ENCODE peak calls at places on chromosome 4, in nine cellular contexts. One of them, this sample, is unnamed.

GRCh38 chr4:4480205-4480604 is 61.6 kb downstream of the STX18 start:
- DNase-seq in astrocyte: no peak
- DNase-seq in fibroblast of lung: peak; percentile 16
- DNase-seq in neural progenitor cell: no peak
- DNase-seq in PC-3: no peak
- DNase-seq in keratinocyte: no peak
- DNase-seq in HepG2: no peak
- DNase-seq in osteoblast: no peak
- DNase-seq in neuronal stem cell: no peak
- DNase-seq in this sample: no peak

GRCh38 chr4:157014621-157015591 is 43.3 kb upstream of the PDGFC start:
- DNase-seq in PC-3: peak; percentile 69
- DNase-seq in HepG2: no peak
- DNase-seq in astrocyte: peak; percentile 97
- DNase-seq in osteoblast: peak; percentile 61
- DNase-seq in fibroblast of lung: peak; percentile 98
- DNase-seq in neural progenitor cell: peak; percentile 51
- DNase-seq in keratinocyte: no peak
- DNase-seq in neuronal stem cell: no peak
- DNase-seq in this sample: peak; percentile 7

GRCh38 chr4:865572-865971 is 39.6 kb upstream of the CPLX1 start:
- DNase-seq in HepG2: no peak
- DNase-seq in astrocyte: no peak
- DNase-seq in osteoblast: no peak
- DNase-seq in neuronal stem cell: no peak
- DNase-seq in fibroblast of lung: no peak
- DNase-seq in PC-3: no peak
- DNase-seq in keratinocyte: no peak
- DNase-seq in neural progenitor cell: no peak
- DNase-seq in this sample: no peak

GRCh38 chr4:109683621-109684253 is 19.5 kb downstream of the CASP6 start:
- DNase-seq in keratinocyte: no peak
- DNase-seq in fibroblast of lung: no peak
- DNase-seq in astrocyte: no peak
- DNase-seq in neuronal stem cell: no peak
- DNase-seq in neural progenitor cell: no peak
- DNase-seq in osteoblast: no peak
- DNase-seq in HepG2: no peak
- DNase-seq in PC-3: no peak
- DNase-seq in this sample: no peak

GRCh38 chr4:153527690-153528089 is 61.5 kb downstream of the TMEM131L start:
- DNase-seq in PC-3: no peak
- DNase-seq in fibroblast of lung: no peak
- DNase-seq in astrocyte: no peak
- DNase-seq in HepG2: no peak
- DNase-seq in keratinocyte: no peak
- DNase-seq in neural progenitor cell: no peak
- DNase-seq in osteoblast: no peak
- DNase-seq in neuronal stem cell: no peak
- DNase-seq in this sample: no peak

GRCh38 chr4:67717586-67717985 is 16.6 kb upstream of the UBA6 start:
- DNase-seq in fibroblast of lung: no peak
- DNase-seq in osteoblast: no peak
- DNase-seq in keratinocyte: no peak
- DNase-seq in neuronal stem cell: no peak
- DNase-seq in HepG2: no peak
- DNase-seq in PC-3: no peak
- DNase-seq in astrocyte: no peak
- DNase-seq in neural progenitor cell: no peak
- DNase-seq in this sample: no peak

GRCh38 chr4:19300213-19300612 is 951.5 kb upstream of the SLIT2 start:
- DNase-seq in neuronal stem cell: no peak
- DNase-seq in HepG2: no peak
- DNase-seq in PC-3: peak; percentile 16
- DNase-seq in keratinocyte: no peak
- DNase-seq in neural progenitor cell: no peak
- DNase-seq in osteoblast: no peak
- DNase-seq in astrocyte: peak; percentile 61
- DNase-seq in fibroblast of lung: peak; percentile 65
- DNase-seq in this sample: no peak

GRCh38 chr4:49063670-49064069 is 77.6 kb downstream of the CWH43 start:
- DNase-seq in osteoblast: no peak
- DNase-seq in astrocyte: no peak
- DNase-seq in neural progenitor cell: no peak
- DNase-seq in neuronal stem cell: no peak
- DNase-seq in fibroblast of lung: no peak
- DNase-seq in HepG2: no peak
- DNase-seq in keratinocyte: no peak
- DNase-seq in PC-3: no peak
- DNase-seq in this sample: no peak

GRCh38 chr4:26424143-26424542 is 66.1 kb downstream of the CCKAR start:
- DNase-seq in PC-3: no peak
- DNase-seq in keratinocyte: no peak
- DNase-seq in neural progenitor cell: no peak
- DNase-seq in astrocyte: peak; percentile 12
- DNase-seq in osteoblast: no peak
- DNase-seq in neuronal stem cell: no peak
- DNase-seq in HepG2: no peak
- DNase-seq in fibroblast of lung: peak; percentile 44
- DNase-seq in this sample: no peak

GRCh38 chr4:100095729-100096595 is 94.3 kb downstream of the DDIT4L start:
- DNase-seq in astrocyte: peak; percentile 60
- DNase-seq in keratinocyte: no peak
- DNase-seq in HepG2: peak; percentile 54
- DNase-seq in osteoblast: peak; percentile 60
- DNase-seq in neuronal stem cell: peak; percentile 31
- DNase-seq in fibroblast of lung: peak; percentile 73
- DNase-seq in neural progenitor cell: peak; percentile 77
- DNase-seq in PC-3: peak; percentile 74
- DNase-seq in this sample: peak; percentile 84

GRCh38 chr4:150501019-150501727 is 80.8 kb upstream of the MAB21L2 start:
- DNase-seq in PC-3: peak; percentile 69
- DNase-seq in fibroblast of lung: peak; percentile 82
- DNase-seq in astrocyte: peak; percentile 80
- DNase-seq in HepG2: no peak
- DNase-seq in neural progenitor cell: no peak
- DNase-seq in osteoblast: peak; percentile 87
- DNase-seq in neuronal stem cell: no peak
- DNase-seq in keratinocyte: peak; percentile 41
- DNase-seq in this sample: no peak

GRCh38 chr4:129064717-129065116 is 28.6 kb downstream of the SCLT1 start:
- DNase-seq in osteoblast: peak; percentile 18
- DNase-seq in astrocyte: peak; percentile 73
- DNase-seq in PC-3: peak; percentile 75
- DNase-seq in neural progenitor cell: no peak
- DNase-seq in fibroblast of lung: peak; percentile 76
- DNase-seq in neuronal stem cell: no peak
- DNase-seq in HepG2: no peak
- DNase-seq in keratinocyte: no peak
- DNase-seq in this sample: no peak

GRCh38 chr4:156784970-156785369 is 186.6 kb downstream of the PDGFC start:
- DNase-seq in HepG2: no peak
- DNase-seq in fibroblast of lung: no peak
- DNase-seq in keratinocyte: no peak
- DNase-seq in astrocyte: no peak
- DNase-seq in osteoblast: no peak
- DNase-seq in neuronal stem cell: no peak
- DNase-seq in PC-3: peak; percentile 53
- DNase-seq in neural progenitor cell: no peak
- DNase-seq in this sample: no peak

GRCh38 chr4:70613893-70614572 is 14.5 kb upstream of the ENAM start:
- DNase-seq in keratinocyte: no peak
- DNase-seq in HepG2: no peak
- DNase-seq in fibroblast of lung: no peak
- DNase-seq in astrocyte: no peak
- DNase-seq in osteoblast: no peak
- DNase-seq in neural progenitor cell: no peak
- DNase-seq in neuronal stem cell: no peak
- DNase-seq in PC-3: no peak
- DNase-seq in this sample: no peak

GRCh38 chr4:89660444-89660843 is 176.5 kb downstream of the SNCA start:
- DNase-seq in neuronal stem cell: no peak
- DNase-seq in fibroblast of lung: no peak
- DNase-seq in osteoblast: no peak
- DNase-seq in astrocyte: no peak
- DNase-seq in PC-3: no peak
- DNase-seq in neural progenitor cell: no peak
- DNase-seq in HepG2: no peak
- DNase-seq in keratinocyte: no peak
- DNase-seq in this sample: no peak

GRCh38 chr4:38668203-38668602 is 4.2 kb downstream of the KLF3 start:
- DNase-seq in osteoblast: peak; percentile 10
- DNase-seq in neuronal stem cell: no peak
- DNase-seq in astrocyte: no peak
- DNase-seq in neural progenitor cell: no peak
- DNase-seq in fibroblast of lung: no peak
- DNase-seq in HepG2: no peak
- DNase-seq in keratinocyte: no peak
- DNase-seq in PC-3: no peak
- DNase-seq in this sample: no peak

GRCh38 chr4:119286377-119287002 is 35.4 kb downstream of the FABP2 start:
- DNase-seq in neural progenitor cell: peak; percentile 38
- DNase-seq in neuronal stem cell: peak; percentile 2
- DNase-seq in keratinocyte: no peak
- DNase-seq in fibroblast of lung: peak; percentile 76
- DNase-seq in astrocyte: peak; percentile 66
- DNase-seq in HepG2: peak; percentile 32
- DNase-seq in PC-3: peak; percentile 62
- DNase-seq in osteoblast: peak; percentile 73
- DNase-seq in this sample: peak; percentile 64

GRCh38 chr4:108152980-108153379 is 15.8 kb downstream of the LEF1 start:
- DNase-seq in neural progenitor cell: no peak
- DNase-seq in astrocyte: no peak
- DNase-seq in HepG2: no peak
- DNase-seq in osteoblast: no peak
- DNase-seq in neuronal stem cell: no peak
- DNase-seq in PC-3: no peak
- DNase-seq in fibroblast of lung: no peak
- DNase-seq in keratinocyte: no peak
- DNase-seq in this sample: no peak

GRCh38 chr4:48752256-48752655 is 27.8 kb downstream of the FRYL start:
- DNase-seq in PC-3: no peak
- DNase-seq in HepG2: no peak
- DNase-seq in keratinocyte: no peak
- DNase-seq in fibroblast of lung: no peak
- DNase-seq in neuronal stem cell: no peak
- DNase-seq in neural progenitor cell: no peak
- DNase-seq in astrocyte: no peak
- DNase-seq in osteoblast: no peak
- DNase-seq in this sample: no peak

GRCh38 chr4:128596844-128597243 is 212.7 kb upstream of the JADE1 start:
- DNase-seq in osteoblast: no peak
- DNase-seq in PC-3: no peak
- DNase-seq in fibroblast of lung: no peak
- DNase-seq in HepG2: peak; percentile 20
- DNase-seq in neural progenitor cell: no peak
- DNase-seq in keratinocyte: no peak
- DNase-seq in neuronal stem cell: no peak
- DNase-seq in astrocyte: no peak
- DNase-seq in this sample: no peak

GRCh38 chr4:109375778-109376414 is 57.7 kb upstream of the SEC24B start:
- DNase-seq in osteoblast: no peak
- DNase-seq in keratinocyte: no peak
- DNase-seq in fibroblast of lung: no peak
- DNase-seq in HepG2: no peak
- DNase-seq in PC-3: no peak
- DNase-seq in neuronal stem cell: no peak
- DNase-seq in neural progenitor cell: no peak
- DNase-seq in astrocyte: no peak
- DNase-seq in this sample: no peak

GRCh38 chr4:97013309-97014106 is 1129.8 kb downstream of the STPG2 start:
- DNase-seq in osteoblast: no peak
- DNase-seq in astrocyte: no peak
- DNase-seq in neural progenitor cell: no peak
- DNase-seq in fibroblast of lung: no peak
- DNase-seq in PC-3: no peak
- DNase-seq in HepG2: no peak
- DNase-seq in keratinocyte: no peak
- DNase-seq in neuronal stem cell: no peak
- DNase-seq in this sample: peak; percentile 22
- H2AFZ ChIP-seq in osteoblast: no peak overlapping the region
- H2AFZ ChIP-seq in astrocyte: no peak overlapping the region
- H2AFZ ChIP-seq in neural progenitor cell: peak overlapping the region; percentile 1
- H2AFZ ChIP-seq in fibroblast of lung: no peak overlapping the region
- H2AFZ ChIP-seq in PC-3: no peak overlapping the region
- H2AFZ ChIP-seq in HepG2: no peak overlapping the region
- H2AFZ ChIP-seq in keratinocyte: no peak overlapping the region
- H2AFZ ChIP-seq in neuronal stem cell: no peak overlapping the region
- H2AFZ ChIP-seq in this sample: no peak overlapping the region

DNA sequence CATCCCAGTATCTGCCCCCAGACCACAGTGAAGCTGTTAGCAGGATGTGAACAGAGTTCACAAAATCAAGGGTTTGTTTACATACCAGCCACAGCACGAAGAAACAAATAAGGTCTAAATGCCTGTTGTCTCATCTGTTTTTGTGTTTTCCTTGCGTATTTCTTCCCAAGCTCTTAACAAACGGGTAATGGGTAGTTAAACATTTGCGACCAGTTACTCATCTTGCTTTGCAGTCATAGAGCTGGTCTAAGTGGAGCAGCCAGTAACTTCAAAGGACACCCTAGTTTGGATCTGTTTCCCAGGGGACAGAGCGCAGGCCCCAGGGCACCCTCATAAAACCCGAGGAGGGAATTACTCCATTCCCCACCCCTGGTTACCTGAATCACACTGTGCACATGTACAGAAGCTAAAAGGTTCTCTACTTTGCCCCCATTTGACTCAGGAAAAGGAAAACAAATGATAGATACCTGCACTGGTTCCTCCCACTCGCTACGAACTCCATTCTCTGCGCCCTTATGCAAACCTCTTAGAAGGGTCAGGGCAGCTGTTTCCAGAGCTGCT is 68.8 kb downstream of the MAML3 start:
- DNase-seq in fibroblast of lung: no peak
- DNase-seq in PC-3: peak; percentile 80
- DNase-seq in osteoblast: no peak
- DNase-seq in keratinocyte: no peak
- DNase-seq in neuronal stem cell: no peak
- DNase-seq in HepG2: no peak
- DNase-seq in astrocyte: no peak
- DNase-seq in neural progenitor cell: no peak
- DNase-seq in this sample: peak; percentile 56
- H3K4me3 ChIP-seq in fibroblast of lung: no peak overlapping the region
- H3K4me3 ChIP-seq in PC-3: peak overlapping the region; percentile 54
- H3K4me3 ChIP-seq in osteoblast: no peak overlapping the region
- H3K4me3 ChIP-seq in keratinocyte: no peak overlapping the region
- H3K4me3 ChIP-seq in neuronal stem cell: no peak overlapping the region
- H3K4me3 ChIP-seq in HepG2: no peak overlapping the region
- H3K4me3 ChIP-seq in astrocyte: no peak overlapping the region
- H3K4me3 ChIP-seq in neural progenitor cell: no peak overlapping the region
- H3K4me3 ChIP-seq in this sample: no peak overlapping the region

GRCh38 chr4:63106600-63106999 is 1302.7 kb downstream of the TECRL start:
- DNase-seq in PC-3: no peak
- DNase-seq in neural progenitor cell: no peak
- DNase-seq in HepG2: no peak
- DNase-seq in fibroblast of lung: no peak
- DNase-seq in keratinocyte: no peak
- DNase-seq in osteoblast: no peak
- DNase-seq in astrocyte: no peak
- DNase-seq in neuronal stem cell: no peak
- DNase-seq in this sample: no peak
- H2AFZ ChIP-seq in PC-3: no peak overlapping the region
- H2AFZ ChIP-seq in neural progenitor cell: no peak overlapping the region
- H2AFZ ChIP-seq in HepG2: no peak overlapping the region
- H2AFZ ChIP-seq in fibroblast of lung: no peak overlapping the region
- H2AFZ ChIP-seq in keratinocyte: no peak overlapping the region
- H2AFZ ChIP-seq in osteoblast: no peak overlapping the region
- H2AFZ ChIP-seq in astrocyte: no peak overlapping the region
- H2AFZ ChIP-seq in neuronal stem cell: no peak overlapping the region
- H2AFZ ChIP-seq in this sample: no peak overlapping the region

GRCh38 chr4:185540040-185540439 is 4.7 kb upstream of the PDLIM3 start:
- DNase-seq in neural progenitor cell: no peak
- DNase-seq in astrocyte: no peak
- DNase-seq in fibroblast of lung: no peak
- DNase-seq in neuronal stem cell: no peak
- DNase-seq in HepG2: no peak
- DNase-seq in keratinocyte: no peak
- DNase-seq in osteoblast: no peak
- DNase-seq in PC-3: no peak
- DNase-seq in this sample: no peak
- H3K4me3 ChIP-seq in neural progenitor cell: no peak overlapping the region
- H3K4me3 ChIP-seq in astrocyte: no peak overlapping the region
- H3K4me3 ChIP-seq in fibroblast of lung: no peak overlapping the region
- H3K4me3 ChIP-seq in neuronal stem cell: no peak overlapping the region
- H3K4me3 ChIP-seq in HepG2: no peak overlapping the region
- H3K4me3 ChIP-seq in keratinocyte: no peak overlapping the region
- H3K4me3 ChIP-seq in osteoblast: no peak overlapping the region
- H3K4me3 ChIP-seq in PC-3: no peak overlapping the region
- H3K4me3 ChIP-seq in this sample: no peak overlapping the region